ENCODE peak calls at places on chromosomes 6 and 20, in eight cellular contexts. P, L, D, H, I, K, W and O are unnamed samples.
A peak's percentile ranks its signal among the peaks of the same experiment; 100 is the strongest.

GRCh38 chr6:37283268-37283667 is 25.3 kb upstream of the TMEM217 start:
- DNase-seq in P (no peak), L (no peak), D (no peak), H (no peak), I (no peak), K (no peak), W (no peak), O (no peak)

GRCh38 chr6:118963003-118963402 is 28.0 kb upstream of the MCM9 start:
- DNase-seq in P (no peak), L (no peak), D (no peak), H (no peak), I (no peak), K (peak; percentile 43), W (no peak), O (no peak)

GRCh38 chr6:6859722-6860121 is 248.0 kb upstream of the RREB1 start:
- DNase-seq in P (no peak), L (no peak), D (no peak), H (no peak), I (no peak), K (no peak), W (no peak), O (no peak)

GRCh38 chr6:77879527-77879926 is 226.7 kb downstream of the MEI4 start:
- DNase-seq in P (no peak), L (no peak), D (no peak), H (no peak), I (no peak), K (no peak), W (no peak), O (no peak)

GRCh38 chr6:111478064-111478476 is 4.9 kb downstream of the REV3L start:
- DNase-seq in P (no peak), L (no peak), D (no peak), H (no peak), I (no peak), K (no peak), W (no peak), O (no peak)

GRCh38 chr20:17530153-17530552 is 1.0 kb downstream of the BFSP1 start:
- DNase-seq in P (no peak), L (no peak), D (no peak), H (no peak), I (no peak), K (no peak), W (no peak), O (no peak)

GRCh38 chr6:139597781-139598368 is 223.4 kb upstream of the CITED2 start:
- DNase-seq in P (peak; percentile 90), L (no peak), D (peak; percentile 51), H (no peak), I (peak; percentile 87), K (no peak), W (peak; percentile 55), O (no peak)

GRCh38 chr6:78597966-78598365 is 269.4 kb upstream of the IRAK1BP1 start:
- DNase-seq in P (no peak), L (no peak), D (no peak), H (no peak), I (no peak), K (no peak), W (no peak), O (no peak)

GRCh38 chr20:5933802-5934436 is 16.4 kb downstream of the TRMT6 start:
- DNase-seq in P (no peak), L (peak; percentile 42), D (no peak), H (peak; percentile 25), I (no peak), K (peak; percentile 20), W (no peak), O (peak; percentile 63)

GRCh38 chr20:35394271-35394670 is 17.5 kb downstream of the UQCC1 start:
- DNase-seq in P (no peak), L (no peak), D (no peak), H (no peak), I (no peak), K (no peak), W (no peak), O (no peak)

DNA sequence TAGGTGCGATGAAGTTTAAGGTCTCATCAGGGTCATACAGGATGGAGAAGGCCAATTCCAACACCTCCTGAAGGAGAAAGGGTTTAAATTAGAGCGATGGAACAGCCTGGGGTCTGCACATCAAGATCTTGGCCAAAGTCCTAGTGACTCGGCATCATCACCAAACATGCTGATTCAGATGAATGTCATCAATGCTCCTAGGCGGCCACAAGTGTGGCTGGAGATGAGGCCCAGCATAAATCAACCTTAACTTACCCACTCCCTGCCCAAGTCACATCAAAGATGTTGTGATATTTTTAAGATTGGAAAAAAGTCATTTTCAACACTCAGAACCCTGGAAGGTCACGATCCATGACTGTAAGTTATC is 37.5 kb downstream of the ELMO2 start:
- DNase-seq in P (no peak), L (no peak), D (no peak), H (no peak), I (no peak), K (no peak), W (no peak), O (no peak)
- TF ChIP-seq CTCF in P (no peak), L (no peak), D (no peak), H (no peak), I (no peak), K (no peak), W (no peak), O (no peak)

DNA sequence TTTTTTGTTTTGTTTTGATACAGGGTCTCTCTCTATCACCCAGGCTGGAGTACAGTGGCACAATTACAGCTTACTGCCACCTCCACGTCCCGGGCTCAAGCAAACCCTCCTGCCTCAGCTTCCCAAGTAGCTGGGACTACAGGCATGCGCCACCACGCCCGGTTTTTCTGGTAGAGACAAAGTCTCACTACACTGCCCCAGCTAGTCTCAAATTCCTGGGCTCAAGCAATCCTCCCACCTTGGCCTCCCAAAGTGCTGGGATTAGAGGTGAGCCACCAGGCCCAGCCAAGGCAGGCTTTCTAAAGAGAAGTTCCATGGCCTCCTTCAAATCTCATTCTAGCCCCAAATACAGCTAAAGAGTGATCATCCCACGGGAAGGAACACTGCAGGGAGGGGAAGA is 5.2 kb downstream of the MCCD1 start:
- DNase-seq in P (no peak), L (no peak), D (no peak), H (no peak), I (no peak), K (no peak), W (no peak), O (no peak)
- TF ChIP-seq CTCF in P (no peak), L (no peak), D (no peak), H (no peak), I (no peak), K (no peak), W (no peak), O (no peak)

GRCh38 chr20:40072907-40073306 is 616.1 kb downstream of the MAFB start:
- DNase-seq in P (no peak), L (no peak), D (no peak), H (no peak), I (no peak), K (no peak), W (no peak), O (no peak)
- TF ChIP-seq CTCF in P (no peak), L (no peak), D (no peak), H (no peak), I (no peak), K (no peak), W (no peak), O (no peak)

GRCh38 chr6:135087403-135087802 is 32.8 kb upstream of the HBS1L start:
- DNase-seq in P (no peak), L (peak; percentile 24), D (no peak), H (no peak), I (no peak), K (no peak), W (no peak), O (no peak)
- TF ChIP-seq CTCF in P (no peak), L (peak; percentile 45), D (no peak), H (peak; percentile 9), I (no peak), K (no peak), W (no peak), O (peak; percentile 35)

GRCh38 chr6:105001063-105001462 is 44.2 kb downstream of the LIN28B start:
- DNase-seq in P (no peak), L (no peak), D (no peak), H (no peak), I (no peak), K (no peak), W (no peak), O (no peak)

GRCh38 chr6:105001906-105002305 is 45.0 kb downstream of the LIN28B start:
- DNase-seq in P (no peak), L (no peak), D (no peak), H (no peak), I (no peak), K (no peak), W (no peak), O (no peak)

GRCh38 chr6:104995989-104996617 is 39.2 kb downstream of the LIN28B start:
- DNase-seq in P (peak; percentile 35), L (no peak), D (no peak), H (peak; percentile 13), I (no peak), K (peak; percentile 9), W (no peak), O (no peak)
- TF ChIP-seq CTCF in P (peak; percentile 47), L (no peak), D (peak; percentile 14), H (no peak), I (no peak), K (no peak), W (peak; percentile 53), O (no peak)

GRCh38 chr20:8457978-8458377 is 325.9 kb downstream of the PLCB1 start:
- DNase-seq in P (no peak), L (no peak), D (no peak), H (no peak), I (no peak), K (no peak), W (no peak), O (no peak)

GRCh38 chr20:8449120-8449519 is 317.1 kb downstream of the PLCB1 start:
- DNase-seq in P (no peak), L (peak; percentile 16), D (no peak), H (no peak), I (no peak), K (no peak), W (no peak), O (no peak)

DNA sequence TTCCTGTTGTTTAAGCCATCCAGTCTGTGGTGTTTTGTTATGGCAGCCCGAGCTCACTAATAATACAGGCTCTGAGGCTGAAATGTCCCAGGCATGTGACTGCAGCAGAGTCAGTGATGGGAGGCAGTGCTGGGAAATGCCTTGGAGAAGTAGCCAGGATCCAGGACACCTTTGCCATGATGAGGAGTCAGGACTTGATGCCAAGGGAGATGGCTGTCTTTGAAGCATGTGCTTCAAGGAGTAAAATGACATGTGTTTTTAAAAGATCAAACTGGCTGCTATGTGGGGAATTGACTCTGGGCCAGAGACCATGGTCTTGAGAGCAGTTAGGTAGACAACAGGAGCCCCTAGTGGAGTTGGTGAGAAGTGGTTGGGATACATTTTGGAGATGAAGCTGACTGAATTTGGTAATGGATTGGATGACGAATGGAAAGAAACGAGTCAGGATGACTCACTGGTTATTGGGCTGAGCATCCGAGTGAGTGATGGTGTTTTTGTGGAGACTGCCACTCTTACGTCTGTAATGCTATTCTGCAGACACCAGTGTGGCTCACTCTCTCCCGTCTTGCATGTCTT is 322.2 kb downstream of the PLCB1 start:
- DNase-seq in P (peak; percentile 10), L (peak; percentile 78), D (no peak), H (no peak), I (peak; percentile 19), K (no peak), W (no peak), O (peak; percentile 13)
- TF ChIP-seq CTCF in P (peak; percentile 24), L (peak; percentile 93), D (peak; percentile 41), H (peak; percentile 5), I (no peak), K (peak; percentile 37), W (no peak), O (peak; percentile 14)